ENCODE peak calls at places on chromosomes 11 and 22, in six cellular contexts. One of them, this sample, is unnamed.

GRCh38 chr22:37753746-37754145 is 54.0 kb upstream of the GCAT start:
- DNase-seq in psoas muscle: no peak
- DNase-seq in CD8-positive, alpha-beta T cell: no peak
- DNase-seq in neuronal stem cell: no peak
- DNase-seq in uterus: no peak
- DNase-seq in thoracic aorta: no peak
- DNase-seq in this sample: no peak

GRCh38 chr11:134823970-134824369 is 411.9 kb upstream of the B3GAT1 start:
- DNase-seq in psoas muscle: no peak
- DNase-seq in CD8-positive, alpha-beta T cell: no peak
- DNase-seq in neuronal stem cell: no peak
- DNase-seq in uterus: no peak
- DNase-seq in thoracic aorta: no peak
- DNase-seq in this sample: no peak

GRCh38 chr11:10490398-10491232 is 35.6 kb downstream of the AMPD3 start:
- DNase-seq in psoas muscle: peak; percentile 93
- DNase-seq in CD8-positive, alpha-beta T cell: no peak
- DNase-seq in neuronal stem cell: peak; percentile 37
- DNase-seq in uterus: peak; percentile 91
- DNase-seq in thoracic aorta: peak; percentile 87
- DNase-seq in this sample: peak; percentile 95

GRCh38 chr22:18005201-18005926 is 19.0 kb downstream of the MICAL3 start:
- DNase-seq in psoas muscle: no peak
- DNase-seq in CD8-positive, alpha-beta T cell: no peak
- DNase-seq in neuronal stem cell: no peak
- DNase-seq in uterus: no peak
- DNase-seq in thoracic aorta: no peak
- DNase-seq in this sample: no peak

GRCh38 chr22:48760481-48761238 is 1067.0 kb downstream of the BRD1 start:
- DNase-seq in psoas muscle: no peak
- DNase-seq in CD8-positive, alpha-beta T cell: peak; percentile 7
- DNase-seq in neuronal stem cell: no peak
- DNase-seq in uterus: no peak
- DNase-seq in thoracic aorta: no peak
- DNase-seq in this sample: no peak

GRCh38 chr11:33383075-33383919 is 126.1 kb downstream of the HIPK3 start:
- DNase-seq in psoas muscle: no peak
- DNase-seq in CD8-positive, alpha-beta T cell: no peak
- DNase-seq in neuronal stem cell: no peak
- DNase-seq in uterus: no peak
- DNase-seq in thoracic aorta: no peak
- DNase-seq in this sample: no peak

GRCh38 chr22:30770716-30771115 is 76.0 kb downstream of the OSBP2 start:
- DNase-seq in psoas muscle: no peak
- DNase-seq in CD8-positive, alpha-beta T cell: no peak
- DNase-seq in neuronal stem cell: no peak
- DNase-seq in uterus: no peak
- DNase-seq in thoracic aorta: no peak
- DNase-seq in this sample: no peak

GRCh38 chr11:6319001-6319878 is 1.1 kb downstream of the CAVIN3 start:
- DNase-seq in psoas muscle: peak; percentile 76
- DNase-seq in CD8-positive, alpha-beta T cell: no peak
- DNase-seq in neuronal stem cell: no peak
- DNase-seq in uterus: peak; percentile 66
- DNase-seq in thoracic aorta: peak; percentile 10
- DNase-seq in this sample: no peak

GRCh38 chr22:40592352-40593113 is 44.0 kb downstream of the MRTFA start:
- DNase-seq in psoas muscle: no peak
- DNase-seq in CD8-positive, alpha-beta T cell: no peak
- DNase-seq in neuronal stem cell: no peak
- DNase-seq in uterus: no peak
- DNase-seq in thoracic aorta: no peak
- DNase-seq in this sample: no peak

GRCh38 chr22:40594346-40594745 is 42.2 kb downstream of the MRTFA start:
- DNase-seq in psoas muscle: no peak
- DNase-seq in CD8-positive, alpha-beta T cell: no peak
- DNase-seq in neuronal stem cell: no peak
- DNase-seq in uterus: no peak
- DNase-seq in thoracic aorta: no peak
- DNase-seq in this sample: no peak

GRCh38 chr22:40594924-40595323 is 41.6 kb downstream of the MRTFA start:
- DNase-seq in psoas muscle: no peak
- DNase-seq in CD8-positive, alpha-beta T cell: no peak
- DNase-seq in neuronal stem cell: no peak
- DNase-seq in uterus: no peak
- DNase-seq in thoracic aorta: no peak
- DNase-seq in this sample: no peak

GRCh38 chr22:40595497-40596234 is 40.9 kb downstream of the MRTFA start:
- DNase-seq in psoas muscle: no peak
- DNase-seq in CD8-positive, alpha-beta T cell: no peak
- DNase-seq in neuronal stem cell: no peak
- DNase-seq in uterus: no peak
- DNase-seq in thoracic aorta: no peak
- DNase-seq in this sample: no peak

DNA sequence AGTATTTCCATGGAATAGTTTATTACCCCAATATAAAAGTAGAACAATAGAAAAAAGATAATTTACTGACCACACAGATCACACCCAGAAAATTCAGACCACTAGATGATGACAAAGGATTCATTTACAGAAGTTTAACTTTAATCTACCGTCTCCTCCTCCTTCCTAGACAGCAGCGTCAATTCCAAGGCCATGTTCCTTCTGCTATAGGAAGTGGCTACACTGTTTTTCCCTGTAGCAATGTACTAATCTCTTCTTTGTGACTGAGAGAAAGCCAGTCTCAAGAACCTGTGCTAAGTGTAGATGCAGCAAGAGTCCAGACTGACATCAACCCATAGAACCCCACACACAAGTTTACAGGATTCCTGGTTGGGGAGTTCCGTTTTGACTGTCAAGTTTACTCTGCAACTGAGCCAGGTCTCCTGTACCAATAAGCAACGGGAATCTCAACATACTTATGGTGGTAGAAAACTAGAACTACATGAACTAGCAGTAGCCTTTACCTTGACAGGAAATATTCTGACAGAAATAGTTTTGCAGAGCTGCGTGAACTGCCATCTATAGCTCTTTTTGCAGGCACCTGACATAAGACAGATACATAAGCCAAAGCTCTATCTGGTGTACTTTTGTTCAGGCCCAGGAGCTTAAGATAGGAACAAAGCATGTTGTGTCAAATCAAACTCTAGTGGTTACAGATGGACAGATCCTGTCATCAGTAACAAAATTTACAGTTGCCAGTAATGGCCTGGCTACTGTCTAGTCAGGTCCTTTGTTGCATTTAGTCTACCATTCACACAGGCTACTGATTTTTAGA is 42.9 kb downstream of the MRTFA start:
- DNase-seq in psoas muscle: no peak
- DNase-seq in CD8-positive, alpha-beta T cell: no peak
- DNase-seq in neuronal stem cell: no peak
- DNase-seq in uterus: no peak
- DNase-seq in thoracic aorta: no peak
- DNase-seq in this sample: no peak
- H3K36me3 ChIP-seq in psoas muscle: no peaks in the 10 kb centered on the region
- H3K36me3 ChIP-seq in CD8-positive, alpha-beta T cell: no peaks in the 10 kb centered on the region
- H3K36me3 ChIP-seq in neuronal stem cell: peaks cover 7% of the 10 kb centered on the region
- H3K36me3 ChIP-seq in uterus: no peaks in the 10 kb centered on the region
- H3K36me3 ChIP-seq in thoracic aorta: no peaks in the 10 kb centered on the region
- H3K36me3 ChIP-seq in this sample: no peaks in the 10 kb centered on the region

DNA sequence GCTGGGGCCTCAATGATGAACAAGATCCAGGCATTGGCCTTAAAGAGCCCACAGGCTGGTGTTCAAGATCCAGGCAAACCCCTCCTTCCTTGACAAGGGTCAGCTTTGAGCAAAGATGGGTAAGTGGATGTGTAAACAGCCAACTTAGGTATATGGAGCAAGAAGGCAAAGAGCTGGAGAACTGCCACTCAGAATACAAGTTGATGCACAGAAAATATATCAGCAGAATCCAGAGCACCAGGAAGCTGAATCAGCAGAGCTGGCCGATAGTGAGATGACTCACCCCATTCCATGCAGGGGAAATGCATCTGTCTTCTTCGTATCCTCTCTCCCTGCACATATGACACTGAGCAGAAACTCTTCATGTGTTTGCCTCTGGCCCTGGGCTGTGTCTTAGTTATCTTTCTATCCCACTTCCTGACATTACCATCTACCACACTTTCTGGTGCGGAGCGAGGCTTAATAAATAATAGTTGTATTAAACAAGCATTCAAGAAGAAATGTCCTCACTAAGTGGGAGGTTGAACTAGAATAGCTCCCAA is 57.8 kb downstream of the ENDOD1 start:
- DNase-seq in psoas muscle: no peak
- DNase-seq in CD8-positive, alpha-beta T cell: no peak
- DNase-seq in neuronal stem cell: no peak
- DNase-seq in uterus: peak; percentile 75
- DNase-seq in thoracic aorta: no peak
- DNase-seq in this sample: no peak
- H3K4me1 ChIP-seq in psoas muscle: peaks cover 30% of the 10 kb centered on the region
- H3K4me1 ChIP-seq in CD8-positive, alpha-beta T cell: peaks cover 7% of the 10 kb centered on the region
- H3K4me1 ChIP-seq in neuronal stem cell: peaks cover 16% of the 10 kb centered on the region
- H3K4me1 ChIP-seq in uterus: no peaks in the 10 kb centered on the region
- H3K4me1 ChIP-seq in thoracic aorta: peaks cover 9% of the 10 kb centered on the region
- H3K4me1 ChIP-seq in this sample: peaks cover 31% of the 10 kb centered on the region

GRCh38 chr11:88508558-88508807 is 170.9 kb upstream of the CTSC start:
- DNase-seq in psoas muscle: no peak
- DNase-seq in CD8-positive, alpha-beta T cell: no peak
- DNase-seq in neuronal stem cell: no peak
- DNase-seq in uterus: no peak
- DNase-seq in thoracic aorta: no peak
- DNase-seq in this sample: no peak
- H3K4me3 ChIP-seq in psoas muscle: peak overlapping the region; percentile 55
- H3K4me3 ChIP-seq in CD8-positive, alpha-beta T cell: peak overlapping the region; percentile 29
- H3K4me3 ChIP-seq in neuronal stem cell: peak overlapping the region; percentile 80
- H3K4me3 ChIP-seq in uterus: peak overlapping the region; percentile 28
- H3K4me3 ChIP-seq in thoracic aorta: peak overlapping the region; percentile 63
- H3K4me3 ChIP-seq in this sample: peak overlapping the region; percentile 32

GRCh38 chr22:19354201-19354600 is 62.7 kb upstream of the CLTCL1 start:
- DNase-seq in psoas muscle: no peak
- DNase-seq in CD8-positive, alpha-beta T cell: no peak
- DNase-seq in neuronal stem cell: no peak
- DNase-seq in uterus: no peak
- DNase-seq in thoracic aorta: no peak
- DNase-seq in this sample: no peak
- H3K36me3 ChIP-seq in psoas muscle: peaks cover 98% of the 10 kb centered on the region
- H3K36me3 ChIP-seq in CD8-positive, alpha-beta T cell: peaks cover 49% of the 10 kb centered on the region
- H3K36me3 ChIP-seq in neuronal stem cell: peaks cover 99% of the 10 kb centered on the region
- H3K36me3 ChIP-seq in uterus: no peaks in the 10 kb centered on the region
- H3K36me3 ChIP-seq in thoracic aorta: peaks cover 70% of the 10 kb centered on the region
- H3K36me3 ChIP-seq in this sample: no peaks in the 10 kb centered on the region

GRCh38 chr11:119697882-119698281 is 31.1 kb downstream of the NECTIN1 start:
- DNase-seq in psoas muscle: no peak
- DNase-seq in CD8-positive, alpha-beta T cell: no peak
- DNase-seq in neuronal stem cell: no peak
- DNase-seq in uterus: no peak
- DNase-seq in thoracic aorta: no peak
- DNase-seq in this sample: no peak

GRCh38 chr11:119700536-119701346 is 28.3 kb downstream of the NECTIN1 start:
- DNase-seq in psoas muscle: no peak
- DNase-seq in CD8-positive, alpha-beta T cell: no peak
- DNase-seq in neuronal stem cell: no peak
- DNase-seq in uterus: no peak
- DNase-seq in thoracic aorta: no peak
- DNase-seq in this sample: no peak

GRCh38 chr11:119700030-119700429 is 29.0 kb downstream of the NECTIN1 start:
- DNase-seq in psoas muscle: no peak
- DNase-seq in CD8-positive, alpha-beta T cell: no peak
- DNase-seq in neuronal stem cell: no peak
- DNase-seq in uterus: no peak
- DNase-seq in thoracic aorta: no peak
- DNase-seq in this sample: no peak

GRCh38 chr11:119697445-119697844 is 31.6 kb downstream of the NECTIN1 start:
- DNase-seq in psoas muscle: no peak
- DNase-seq in CD8-positive, alpha-beta T cell: no peak
- DNase-seq in neuronal stem cell: no peak
- DNase-seq in uterus: no peak
- DNase-seq in thoracic aorta: no peak
- DNase-seq in this sample: no peak

GRCh38 chr11:119699227-119699626 is 29.8 kb downstream of the NECTIN1 start:
- DNase-seq in psoas muscle: peak; percentile 83
- DNase-seq in CD8-positive, alpha-beta T cell: no peak
- DNase-seq in neuronal stem cell: no peak
- DNase-seq in uterus: peak; percentile 46
- DNase-seq in thoracic aorta: no peak
- DNase-seq in this sample: peak; percentile 30
- H3K4me1 ChIP-seq in psoas muscle: no peaks in the 10 kb centered on the region
- H3K4me1 ChIP-seq in CD8-positive, alpha-beta T cell: no peaks in the 10 kb centered on the region
- H3K4me1 ChIP-seq in neuronal stem cell: peaks cover 19% of the 10 kb centered on the region
- H3K4me1 ChIP-seq in uterus: no peaks in the 10 kb centered on the region
- H3K4me1 ChIP-seq in thoracic aorta: peaks cover 7% of the 10 kb centered on the region
- H3K4me1 ChIP-seq in this sample: peaks cover 13% of the 10 kb centered on the region

GRCh38 chr11:70272009-70272408 is 1.5 kb downstream of the PPFIA1 start:
- DNase-seq in psoas muscle: no peak
- DNase-seq in CD8-positive, alpha-beta T cell: no peak
- DNase-seq in neuronal stem cell: no peak
- DNase-seq in uterus: no peak
- DNase-seq in thoracic aorta: no peak
- DNase-seq in this sample: peak; percentile 2
- H3K4me3 ChIP-seq in psoas muscle: peak overlapping the region; percentile 86
- H3K4me3 ChIP-seq in CD8-positive, alpha-beta T cell: no peak overlapping the region
- H3K4me3 ChIP-seq in neuronal stem cell: no peak overlapping the region
- H3K4me3 ChIP-seq in uterus: peak overlapping the region; percentile 97
- H3K4me3 ChIP-seq in thoracic aorta: peak overlapping the region; percentile 89
- H3K4me3 ChIP-seq in this sample: no peak overlapping the region

GRCh38 chr11:57424802-57425564 is 1.9 kb downstream of the SLC43A3 start:
- DNase-seq in psoas muscle: peak; percentile 86
- DNase-seq in CD8-positive, alpha-beta T cell: peak; percentile 87
- DNase-seq in neuronal stem cell: no peak
- DNase-seq in uterus: peak; percentile 81
- DNase-seq in thoracic aorta: peak; percentile 69
- DNase-seq in this sample: peak; percentile 69

GRCh38 chr11:57422669-57423068 is 4.3 kb downstream of the SLC43A3 start:
- DNase-seq in psoas muscle: no peak
- DNase-seq in CD8-positive, alpha-beta T cell: no peak
- DNase-seq in neuronal stem cell: no peak
- DNase-seq in uterus: no peak
- DNase-seq in thoracic aorta: no peak
- DNase-seq in this sample: no peak

GRCh38 chr11:57424137-57424801 is 2.7 kb downstream of the SLC43A3 start:
- DNase-seq in psoas muscle: no peak
- DNase-seq in CD8-positive, alpha-beta T cell: no peak
- DNase-seq in neuronal stem cell: no peak
- DNase-seq in uterus: no peak
- DNase-seq in thoracic aorta: no peak
- DNase-seq in this sample: no peak

GRCh38 chr11:57421066-57421465 is 5.9 kb downstream of the SLC43A3 start:
- DNase-seq in psoas muscle: no peak
- DNase-seq in CD8-positive, alpha-beta T cell: no peak
- DNase-seq in neuronal stem cell: no peak
- DNase-seq in uterus: no peak
- DNase-seq in thoracic aorta: no peak
- DNase-seq in this sample: no peak

GRCh38 chr11:57421805-57422204 is 5.1 kb downstream of the SLC43A3 start:
- DNase-seq in psoas muscle: no peak
- DNase-seq in CD8-positive, alpha-beta T cell: no peak
- DNase-seq in neuronal stem cell: no peak
- DNase-seq in uterus: no peak
- DNase-seq in thoracic aorta: no peak
- DNase-seq in this sample: no peak
- H3K36me3 ChIP-seq in psoas muscle: peaks cover 14% of the 10 kb centered on the region
- H3K36me3 ChIP-seq in CD8-positive, alpha-beta T cell: peaks cover 14% of the 10 kb centered on the region
- H3K36me3 ChIP-seq in neuronal stem cell: peaks cover 57% of the 10 kb centered on the region
- H3K36me3 ChIP-seq in uterus: no peaks in the 10 kb centered on the region
- H3K36me3 ChIP-seq in thoracic aorta: peaks cover 21% of the 10 kb centered on the region
- H3K36me3 ChIP-seq in this sample: peaks cover 12% of the 10 kb centered on the region

This sample was measured in gastrocnemius medialis.